ENCODE peak calls at places on chromosomes 11 and 22, in eight cellular contexts. J is neuronal stem cell, F is IMR-90, S is NT2/D1, A is kidney, P is fibroblast of lung, C is endothelial cell of umbilical vein, M is HepG2. Z is an unnamed sample.

GRCh38 chr11:109864161-109864661 is 229.0 kb upstream of the ZC3H12C start:
- DNase-seq in J (no peak), F (no peak), S (peak; percentile 9), A (no peak), P (peak; percentile 81), C (no peak), M (no peak), Z (no peak)

GRCh38 chr22:48044484-48045060 is 1282.1 kb downstream of the TBC1D22A start:
- DNase-seq in J (no peak), F (no peak), S (no peak), A (no peak), P (no peak), C (no peak), M (no peak), Z (no peak)

GRCh38 chr22:23862103-23862502 is 4.4 kb downstream of the SLC2A11 start:
- DNase-seq in J (no peak), F (peak; percentile 52), S (no peak), A (peak; percentile 70), P (peak; percentile 36), C (peak; percentile 50), M (no peak), Z (no peak)

GRCh38 chr11:6437993-6438392 is 2.8 kb downstream of the HPX start:
- DNase-seq in J (no peak), F (no peak), S (no peak), A (no peak), P (no peak), C (no peak), M (no peak), Z (no peak)

GRCh38 chr11:66228521-66228920 is 39.9 kb upstream of the RAB1B start:
- DNase-seq in J (no peak), F (no peak), S (no peak), A (no peak), P (no peak), C (no peak), M (no peak), Z (no peak)

GRCh38 chr11:8283510-8284272 is 20.0 kb upstream of the LMO1 start:
- DNase-seq in J (no peak), F (no peak), S (no peak), A (no peak), P (peak; percentile 21), C (no peak), M (no peak), Z (no peak)

GRCh38 chr11:115499891-115500290 is 4.3 kb downstream of the CADM1 start:
- DNase-seq in J (no peak), F (no peak), S (no peak), A (no peak), P (no peak), C (no peak), M (no peak), Z (no peak)

GRCh38 chr22:36830601-36831000 is 13.8 kb upstream of the PVALB start:
- DNase-seq in J (no peak), F (no peak), S (no peak), A (no peak), P (no peak), C (no peak), M (no peak), Z (no peak)

GRCh38 chr11:78419327-78419726 is 1.7 kb upstream of the GAB2 start:
- DNase-seq in J (no peak), F (peak; percentile 99), S (no peak), A (no peak), P (peak; percentile 98), C (peak; percentile 94), M (no peak), Z (no peak)

GRCh38 chr11:30225642-30226041 is 5.2 kb upstream of the FSHB start:
- DNase-seq in J (no peak), F (no peak), S (no peak), A (no peak), P (no peak), C (no peak), M (no peak), Z (no peak)

GRCh38 chr11:13216019-13217006 is 61.3 kb upstream of the BMAL1 start:
- DNase-seq in J (peak; percentile 62), F (peak; percentile 98), S (peak; percentile 70), A (peak; percentile 71), P (peak; percentile 99), C (peak; percentile 66), M (peak; percentile 37), Z (no peak)

GRCh38 chr22:50502096-50502495 is 5.4 kb downstream of the LMF2 start:
- DNase-seq in J (no peak), F (no peak), S (no peak), A (no peak), P (no peak), C (no peak), M (no peak), Z (no peak)

GRCh38 chr11:41431784-41432183 is 27.7 kb downstream of the LRRC4C start:
- DNase-seq in J (no peak), F (no peak), S (peak; percentile 36), A (no peak), P (no peak), C (no peak), M (peak; percentile 16), Z (no peak)

GRCh38 chr22:47032091-47032943 is 269.9 kb downstream of the TBC1D22A start:
- DNase-seq in J (no peak), F (no peak), S (no peak), A (peak; percentile 73), P (no peak), C (no peak), M (no peak), Z (no peak)

GRCh38 chr11:71927813-71928738 is at the start of gene XNDC1N:
- DNase-seq in J (peak; percentile 91), F (peak; percentile 90), S (peak; percentile 74), A (peak; percentile 78), P (peak; percentile 89), C (peak; percentile 96), M (peak; percentile 89), Z (peak; percentile 69)

DNA sequence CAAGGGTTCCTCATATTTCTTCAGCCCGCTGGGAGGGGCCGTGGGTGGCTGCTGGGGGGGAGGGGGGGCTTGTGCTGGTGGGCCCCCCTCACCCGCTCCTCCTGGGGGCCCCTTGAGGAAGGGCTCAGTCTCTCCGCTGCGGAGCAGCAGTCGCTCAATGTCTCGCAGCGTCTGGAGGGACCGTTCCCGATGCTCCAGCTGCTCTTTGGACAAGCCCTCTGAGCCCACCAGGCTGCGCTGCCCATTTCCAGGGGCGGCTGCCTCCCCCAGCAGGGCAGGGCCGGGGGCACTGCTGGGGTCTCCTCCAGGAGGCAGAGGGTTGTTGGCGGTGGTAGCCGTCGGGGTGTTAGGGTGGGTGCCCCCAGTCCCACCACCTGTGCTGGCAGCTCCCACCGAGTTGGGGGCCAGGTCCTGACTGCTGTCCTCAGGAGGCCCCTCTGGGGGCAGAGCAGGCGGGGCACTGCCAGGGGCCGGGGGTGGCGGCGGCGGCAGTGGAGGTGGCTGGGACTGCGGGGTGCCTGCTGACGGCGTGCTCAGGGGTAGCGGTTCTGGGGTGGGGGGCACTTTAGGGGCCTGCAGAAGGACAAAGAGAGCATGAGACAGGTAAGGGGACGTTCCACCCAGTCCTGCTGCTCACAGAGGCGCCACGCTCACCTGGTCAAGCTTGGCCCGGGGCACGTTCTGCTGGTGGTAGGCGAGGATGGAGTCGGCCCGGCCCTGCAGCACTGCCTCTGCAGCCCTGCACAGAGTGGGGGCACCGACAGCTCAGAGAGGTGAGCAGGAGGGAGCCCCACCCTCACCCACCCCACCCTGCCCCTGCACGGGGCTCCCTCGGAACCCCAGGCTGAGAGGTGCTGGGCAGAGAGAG is 18.9 kb downstream of the CXCR5 start:
- DNase-seq in J (no peak), F (no peak), S (no peak), A (peak; percentile 74), P (no peak), C (no peak), M (no peak), Z (no peak)
- H3K36me3 ChIP-seq in J (peaks cover 61% of the 10 kb centered on the region), F (peaks cover 76% of the 10 kb centered on the region), S (peaks cover 86% of the 10 kb centered on the region), A (peaks cover 39% of the 10 kb centered on the region), P (peaks cover 43% of the 10 kb centered on the region), C (peaks cover 37% of the 10 kb centered on the region), M (peaks cover 25% of the 10 kb centered on the region), Z (peaks cover 33% of the 10 kb centered on the region)

DNA sequence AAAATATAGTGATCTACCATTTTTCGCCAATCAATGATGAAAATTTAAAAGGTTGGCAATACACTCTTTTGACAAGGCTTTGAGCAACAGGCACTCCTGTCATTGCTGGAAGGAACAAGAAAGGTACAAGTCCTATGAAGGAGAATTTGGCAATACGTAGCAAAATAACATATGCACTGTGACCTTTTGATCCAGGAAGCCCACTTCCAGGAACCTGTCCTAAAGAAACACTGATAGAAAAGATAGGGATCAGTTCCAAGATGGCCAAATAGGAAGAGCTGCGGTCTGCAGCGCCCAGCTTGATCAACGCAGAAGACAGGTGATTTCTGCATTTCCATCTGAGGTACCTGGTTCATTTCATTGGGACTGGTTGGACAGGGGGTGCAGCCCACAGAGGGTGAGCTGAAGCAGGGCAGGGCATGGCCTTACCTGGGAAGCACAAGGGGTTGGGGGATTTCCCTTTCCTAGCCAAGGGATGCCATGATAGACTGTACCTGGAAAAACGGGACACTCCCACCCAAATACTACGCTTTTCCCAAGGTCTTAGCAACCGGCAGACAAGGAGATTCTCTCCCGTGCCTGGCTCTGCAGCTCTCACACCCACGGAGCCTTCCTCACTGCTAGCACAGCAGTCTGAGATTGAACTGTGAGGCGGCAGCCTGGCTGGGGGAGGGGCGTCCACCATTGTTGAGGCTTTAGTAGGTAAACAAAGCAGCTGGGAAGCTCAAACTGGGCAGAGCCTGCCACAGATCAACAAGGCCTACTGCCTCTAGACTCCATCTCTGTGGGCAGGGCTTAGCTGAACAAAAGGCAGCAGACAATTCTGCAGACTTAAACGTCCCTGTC is 69.7 kb upstream of the GALNT18 start:
- DNase-seq in J (peak; percentile 67), F (no peak), S (peak; percentile 59), A (no peak), P (no peak), C (no peak), M (no peak), Z (no peak)
- H3K9ac ChIP-seq in J (no peak overlapping the region), F (no peak overlapping the region), S (no peak overlapping the region), A (no peak overlapping the region), P (no peak overlapping the region), C (no peak overlapping the region), M (no peak overlapping the region), Z (no peak overlapping the region)

DNA sequence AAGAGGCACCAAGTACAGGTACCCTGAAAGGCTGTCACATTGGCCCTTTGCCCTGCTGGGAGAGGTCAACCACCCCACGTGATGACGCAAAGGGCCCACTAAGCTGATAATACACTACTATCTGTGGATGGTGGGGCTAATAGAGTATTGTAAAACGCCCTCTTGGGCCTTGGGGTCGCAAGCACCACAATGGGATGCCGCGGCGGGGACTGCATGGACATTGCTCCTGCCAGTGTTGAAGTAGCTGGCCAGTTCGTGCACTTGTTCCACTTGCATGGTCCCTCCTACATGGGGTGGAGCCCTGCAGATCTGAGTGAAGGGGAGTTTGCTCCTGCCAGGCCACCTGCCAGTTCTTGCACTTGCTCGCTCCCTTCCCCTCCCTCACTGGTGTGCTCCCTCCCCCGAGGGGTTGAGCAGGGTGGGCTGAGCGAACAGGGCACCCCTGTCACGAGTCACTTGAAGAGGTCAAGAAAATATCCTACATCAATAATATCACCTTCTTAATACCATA is 1578.8 kb upstream of the RAG2 start:
- DNase-seq in J (no peak), F (no peak), S (no peak), A (no peak), P (no peak), C (no peak), M (no peak), Z (no peak)
- H3K9me3 ChIP-seq in J (no peaks in the 10 kb centered on the region), F (peaks cover 3% of the 10 kb centered on the region), S (no peaks in the 10 kb centered on the region), A (no peaks in the 10 kb centered on the region), P (no peaks in the 10 kb centered on the region), C (no peaks in the 10 kb centered on the region), M (peaks cover 31% of the 10 kb centered on the region), Z (no peaks in the 10 kb centered on the region)

DNA sequence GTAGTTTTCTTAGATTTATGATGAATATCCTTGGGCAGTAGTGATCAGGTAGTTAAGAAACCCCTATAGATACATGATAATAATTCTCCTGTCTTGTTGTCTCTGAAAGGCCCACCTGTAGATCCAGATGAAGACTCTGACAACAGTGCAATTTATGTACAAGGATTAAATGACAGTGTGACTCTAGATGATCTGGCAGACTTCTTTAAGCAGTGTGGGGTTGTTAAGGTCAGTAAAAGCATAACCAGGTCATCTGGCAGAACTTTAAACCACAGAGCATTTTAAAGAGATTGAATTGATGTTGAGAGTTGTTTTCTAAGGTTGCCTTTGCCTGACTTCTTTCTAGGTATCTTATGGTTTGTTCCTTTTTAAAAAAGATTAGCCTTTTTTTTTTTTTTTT is 14.1 kb upstream of the GAS2L1 start:
- DNase-seq in J (no peak), F (no peak), S (no peak), A (no peak), P (no peak), C (no peak), M (no peak), Z (no peak)
- H3K36me3 ChIP-seq in J (peaks cover 100% of the 10 kb centered on the region), F (peaks cover 66% of the 10 kb centered on the region), S (peaks cover 96% of the 10 kb centered on the region), A (peaks cover 83% of the 10 kb centered on the region), P (peaks cover 25% of the 10 kb centered on the region), C (peaks cover 45% of the 10 kb centered on the region), M (peaks cover 45% of the 10 kb centered on the region), Z (peaks cover 97% of the 10 kb centered on the region)

Z was measured in SK-N-MC.